ENCODE peak calls at places on chromosomes 1 and 21, in four cellular contexts. Y is cardiac muscle cell, B is sigmoid colon, N is ovary. S is an unnamed sample. For H3K4me1, the result is how much of the 10 kb centered on the place peaks cover.

GRCh38 chr1:51280321-51281096 is 44.4 kb downstream of the RNF11 start:
- DNase-seq in N (no peak), Y (peak), B (no peak), S (no peak)

GRCh38 chr1:180503274-180503862 is 991 bp upstream of the ACBD6 start:
- DNase-seq in N (no peak), B (no peak), Y (peak), S (no peak)

GRCh38 chr1:232252719-232253118 is 377.2 kb downstream of the SIPA1L2 start:
- DNase-seq in Y (no peak), N (no peak), B (no peak), S (no peak)

GRCh38 chr1:209587778-209588177 is 4.3 kb downstream of the CAMK1G start:
- DNase-seq in Y (no peak), B (no peak), N (no peak), S (no peak)

GRCh38 chr1:115056395-115056798 is 26.8 kb downstream of the TSHB start:
- DNase-seq in B (no peak), N (no peak), Y (peak), S (no peak)

GRCh38 chr1:65965112-65965511 is 172.4 kb downstream of the PDE4B start:
- DNase-seq in Y (no peak), N (no peak), B (no peak), S (no peak)

GRCh38 chr1:27365372-27366112 is 1.2 kb downstream of the MAP3K6 start:
- DNase-seq in Y (peak), N (peak), B (peak), S (peak)

GRCh38 chr1:210252621-210253041 is 20.0 kb downstream of the SERTAD4 start:
- DNase-seq in B (peak), N (no peak), Y (peak), S (no peak)

GRCh38 chr21:45983981-45984551 is 2.5 kb downstream of the COL6A1 start:
- DNase-seq in Y (no peak), N (peak), B (peak), S (peak)

GRCh38 chr1:165364432-165365133 is 8.1 kb upstream of the LMX1A start:
- DNase-seq in N (no peak), Y (no peak), B (peak), S (peak)

GRCh38 chr21:17667256-17667655 is 54.6 kb upstream of the BTG3 start:
- DNase-seq in N (no peak), B (no peak), Y (no peak), S (no peak)

GRCh38 chr1:36085686-36086526 is 2.0 kb downstream of the TEKT2 start:
- DNase-seq in N (no peak), Y (no peak), B (peak), S (no peak)

GRCh38 chr1:20100632-20101355 is 18.5 kb downstream of the PLA2G2D start:
- DNase-seq in N (peak), Y (peak), B (peak), S (no peak)

GRCh38 chr1:162916407-162916806 is 55.4 kb upstream of the CCDC190 start:
- DNase-seq in N (no peak), Y (peak), B (no peak), S (no peak)

GRCh38 chr1:47865881-47866535 is 131.2 kb downstream of the TRABD2B start:
- DNase-seq in Y (no peak), B (no peak), N (no peak), S (no peak)

GRCh38 chr1:67227196-67227595 is 60.9 kb downstream of the IL23R start:
- DNase-seq in Y (peak), N (no peak), B (no peak), S (no peak)

GRCh38 chr1:117609471-117609911 is 3.6 kb downstream of the TENT5C start:
- DNase-seq in Y (no peak), B (peak), N (no peak), S (peak)

GRCh38 chr1:117612517-117613248 is 6.8 kb downstream of the TENT5C start:
- DNase-seq in N (no peak), B (no peak), Y (peak), S (no peak)

GRCh38 chr1:117610036-117610435 is 4.2 kb downstream of the TENT5C start:
- DNase-seq in Y (no peak), B (no peak), N (no peak), S (no peak)

GRCh38 chr1:117611894-117612481 is 6.1 kb downstream of the TENT5C start:
- DNase-seq in N (no peak), B (no peak), Y (no peak), S (no peak)

DNA sequence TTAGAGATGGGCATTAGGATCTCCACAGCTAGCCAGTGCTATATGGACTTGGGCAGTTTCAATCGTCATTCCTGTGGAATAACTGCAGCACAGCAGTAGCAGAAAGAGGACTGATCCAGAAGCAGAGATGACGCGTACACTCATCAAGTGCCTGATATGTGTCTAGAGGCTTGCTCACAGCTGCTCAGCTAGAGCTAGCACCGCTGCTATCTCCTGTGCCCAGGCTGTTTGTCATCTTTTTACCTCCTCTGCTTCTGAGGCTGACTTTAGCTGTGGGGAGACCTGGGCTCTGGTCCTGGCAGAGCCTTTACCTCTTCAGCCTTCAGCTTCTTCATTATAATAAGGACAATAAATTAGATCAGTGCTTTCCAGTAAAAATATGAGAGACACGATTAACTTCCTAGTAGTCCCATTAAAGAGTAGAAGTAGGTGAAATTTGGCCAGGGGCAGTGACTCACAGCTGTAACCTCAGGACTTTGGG is 5.3 kb downstream of the TENT5C start:
- DNase-seq in Y (peak), N (no peak), B (no peak), S (no peak)
- H3K4me1 ChIP-seq in Y (under half), N (under half), B (under half), S (under half)

GRCh38 chr21:32861871-32862270 is 90.3 kb upstream of the PAXBP1 start:
- DNase-seq in N (no peak), B (no peak), Y (peak), S (no peak)
- H3K4me1 ChIP-seq in N (under half), B (under half), Y (under half), S (under half)

GRCh38 chr1:156148236-156148635 is 5.1 kb upstream of the SEMA4A start:
- DNase-seq in Y (no peak), N (no peak), B (no peak), S (no peak)

GRCh38 chr1:156151093-156151688 is 2.2 kb upstream of the SEMA4A start:
- DNase-seq in B (no peak), N (no peak), Y (no peak), S (no peak)

GRCh38 chr1:156146749-156147405 is 6.5 kb upstream of the SEMA4A start:
- DNase-seq in N (no peak), B (no peak), Y (no peak), S (peak)

GRCh38 chr1:156150107-156151000 is 3.0 kb upstream of the SEMA4A start:
- DNase-seq in B (no peak), Y (no peak), N (no peak), S (no peak)

DNA sequence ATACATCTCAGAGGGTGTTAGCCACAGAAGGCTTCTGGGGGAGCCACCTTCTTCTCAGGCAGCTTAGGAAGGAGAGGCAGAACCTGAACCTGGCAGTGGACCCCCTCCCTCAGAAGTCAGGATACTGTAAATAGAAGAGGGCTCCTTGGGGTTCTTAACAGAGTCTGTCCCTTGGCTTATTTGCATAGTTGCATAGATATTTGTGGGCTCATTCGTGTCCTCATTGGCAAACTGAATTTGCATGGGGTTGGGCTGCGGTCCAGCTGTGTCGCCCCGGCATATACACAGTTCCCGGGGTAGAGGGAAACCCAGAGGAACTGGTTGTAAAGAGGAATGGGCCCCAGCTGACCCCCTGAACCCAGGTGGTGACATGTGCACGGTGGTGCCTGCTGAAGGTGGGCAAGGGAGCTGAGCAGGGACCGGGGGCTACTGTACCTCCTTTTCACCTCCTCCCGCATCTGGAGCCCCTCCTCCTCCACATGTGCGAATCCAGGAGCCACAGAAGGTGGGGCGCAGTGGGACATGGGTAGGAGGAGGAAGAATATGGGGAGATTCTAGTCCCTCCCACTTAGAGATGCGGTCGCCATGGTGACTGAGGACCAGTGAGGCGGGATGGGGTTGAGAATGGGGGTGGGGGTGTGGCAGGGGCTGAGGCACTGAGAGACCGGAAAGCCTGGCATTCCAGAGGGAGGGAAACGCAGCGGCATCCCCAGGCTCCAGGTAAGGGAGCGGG is 3.8 kb upstream of the SEMA4A start:
- DNase-seq in Y (no peak), N (no peak), B (no peak), S (no peak)
- H3K4me1 ChIP-seq in Y (under half), N (under half), B (under half), S (under half)

GRCh38 chr1:19032701-19033515 is 76.4 kb upstream of the IFFO2 start:
- DNase-seq in N (no peak), B (no peak), Y (no peak), S (no peak)
- H3K4me1 ChIP-seq in N (under half), B (under half), Y (under half), S (under half)

DNA sequence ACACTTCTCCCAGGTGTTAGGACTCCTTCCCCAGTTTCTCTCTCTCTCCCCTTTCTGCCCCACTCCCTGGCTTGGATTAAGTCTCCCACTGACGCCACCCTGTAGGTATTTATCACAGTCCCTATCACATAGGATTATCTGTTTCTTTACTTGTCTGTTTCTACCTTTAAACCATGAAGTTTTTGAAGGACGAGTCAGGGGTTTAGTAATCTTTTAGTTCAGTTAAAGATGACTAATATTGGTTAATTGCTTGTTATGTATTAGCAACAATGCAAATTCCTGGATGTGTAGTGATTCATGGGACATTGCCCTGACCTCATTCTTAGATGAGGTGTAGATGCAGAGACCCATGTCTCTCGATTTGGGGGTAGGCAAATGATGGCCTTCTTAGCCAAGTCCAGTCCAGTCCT is 6.4 kb downstream of the LAMC1 start:
- DNase-seq in Y (peak), B (no peak), N (no peak), S (no peak)
- H3K4me1 ChIP-seq in Y (under half), B (half or more), N (under half), S (under half)

GRCh38 chr1:119816407-119816806 is 5.1 kb upstream of the REG4 start:
- DNase-seq in Y (no peak), B (no peak), N (no peak), S (no peak)

GRCh38 chr1:119811985-119812557 is 811 bp upstream of the REG4 start:
- DNase-seq in N (no peak), Y (no peak), B (no peak), S (no peak)

GRCh38 chr1:119814288-119814687 is 3.0 kb upstream of the REG4 start:
- DNase-seq in Y (no peak), B (no peak), N (no peak), S (no peak)

GRCh38 chr1:119818181-119818580 is 6.9 kb upstream of the REG4 start:
- DNase-seq in N (no peak), B (no peak), Y (no peak), S (no peak)

DNA sequence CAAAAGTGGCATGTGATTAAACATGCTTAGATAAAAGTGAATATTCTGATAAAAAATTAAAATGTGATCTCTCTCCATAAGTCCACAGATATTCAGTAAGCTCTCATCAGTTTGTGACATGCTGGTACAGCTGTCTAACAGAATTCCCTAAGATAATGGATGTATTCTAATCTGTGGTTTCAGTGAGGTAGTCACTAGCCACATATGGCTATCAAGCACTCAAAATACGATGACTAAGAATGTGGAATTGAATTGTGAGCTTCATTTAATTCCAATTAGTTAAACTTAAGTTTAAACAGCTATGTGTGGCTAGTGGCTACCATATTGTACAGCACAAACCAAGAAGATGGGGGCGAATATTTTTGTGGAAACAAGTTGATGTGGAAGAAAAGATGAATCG is 4.1 kb upstream of the REG4 start:
- DNase-seq in Y (no peak), B (no peak), N (no peak), S (no peak)
- H3K4me1 ChIP-seq in Y (under half), B (under half), N (under half), S (under half)

GRCh38 chr1:6221210-6221784 is 14.5 kb downstream of the ICMT start:
- DNase-seq in B (no peak), Y (no peak), N (no peak), S (no peak)
- H3K4me1 ChIP-seq in B (under half), Y (under half), N (under half), S (under half)

GRCh38 chr1:109772658-109773202 is 9.0 kb upstream of the EPS8L3 start:
- DNase-seq in B (peak), Y (no peak), N (peak), S (peak)
- H3K4me1 ChIP-seq in B (under half), Y (under half), N (under half), S (under half)

GRCh38 chr1:99600782-99601181 is 45.1 kb upstream of the PALMD start:
- DNase-seq in Y (no peak), B (no peak), N (no peak), S (no peak)
- H3K4me1 ChIP-seq in Y (under half), B (under half), N (under half), S (under half)

S was measured in tibial artery.